ENCODE peak calls at places on chromosomes 11 and 22, in ten cellular contexts. One of them, this sample, is unnamed.
A peak's percentile ranks its signal among the peaks of the same experiment; 100 is the strongest.

GRCh38 chr11:86395061-86395551 is 20.4 kb downstream of the CCDC81 start:
- DNase-seq in AG04450: no peak
- DNase-seq in PC-3: no peak
- DNase-seq in HCT116: no peak
- DNase-seq in endodermal cell: peak; percentile 73
- DNase-seq in CD8-positive, alpha-beta T cell: no peak
- DNase-seq in lower lobe of right lung: no peak
- DNase-seq in esophagus squamous epithelium: no peak
- DNase-seq in RWPE2: no peak
- DNase-seq in MM.1S: no peak
- DNase-seq in this sample: no peak

GRCh38 chr11:72361321-72361720 is 73.0 kb downstream of the CLPB start:
- DNase-seq in AG04450: no peak
- DNase-seq in PC-3: no peak
- DNase-seq in HCT116: no peak
- DNase-seq in endodermal cell: no peak
- DNase-seq in CD8-positive, alpha-beta T cell: no peak
- DNase-seq in lower lobe of right lung: no peak
- DNase-seq in esophagus squamous epithelium: no peak
- DNase-seq in RWPE2: no peak
- DNase-seq in MM.1S: no peak
- DNase-seq in this sample: no peak

GRCh38 chr11:68146010-68146540 is 24.9 kb upstream of the CHKA start:
- DNase-seq in AG04450: no peak
- DNase-seq in PC-3: peak; percentile 77
- DNase-seq in HCT116: no peak
- DNase-seq in endodermal cell: no peak
- DNase-seq in CD8-positive, alpha-beta T cell: no peak
- DNase-seq in lower lobe of right lung: peak; percentile 98
- DNase-seq in esophagus squamous epithelium: no peak
- DNase-seq in RWPE2: peak; percentile 54
- DNase-seq in MM.1S: no peak
- DNase-seq in this sample: no peak

GRCh38 chr11:83140691-83141455 is 16.1 kb upstream of the PCF11 start:
- DNase-seq in AG04450: no peak
- DNase-seq in PC-3: no peak
- DNase-seq in HCT116: no peak
- DNase-seq in endodermal cell: no peak
- DNase-seq in CD8-positive, alpha-beta T cell: no peak
- DNase-seq in lower lobe of right lung: no peak
- DNase-seq in esophagus squamous epithelium: no peak
- DNase-seq in RWPE2: no peak
- DNase-seq in MM.1S: no peak
- DNase-seq in this sample: no peak

GRCh38 chr11:123235117-123235686 is 40.2 kb upstream of the CLMP start:
- DNase-seq in AG04450: no peak
- DNase-seq in PC-3: peak; percentile 50
- DNase-seq in HCT116: peak; percentile 38
- DNase-seq in endodermal cell: peak; percentile 89
- DNase-seq in CD8-positive, alpha-beta T cell: peak; percentile 54
- DNase-seq in lower lobe of right lung: peak; percentile 55
- DNase-seq in esophagus squamous epithelium: no peak
- DNase-seq in RWPE2: no peak
- DNase-seq in MM.1S: no peak
- DNase-seq in this sample: no peak

GRCh38 chr11:6468712-6469495 is 4.8 kb downstream of the TRIM3 start:
- DNase-seq in AG04450: peak; percentile 57
- DNase-seq in PC-3: peak; percentile 31
- DNase-seq in HCT116: peak; percentile 60
- DNase-seq in endodermal cell: peak; percentile 98
- DNase-seq in CD8-positive, alpha-beta T cell: no peak
- DNase-seq in lower lobe of right lung: peak; percentile 84
- DNase-seq in esophagus squamous epithelium: no peak
- DNase-seq in RWPE2: no peak
- DNase-seq in MM.1S: no peak
- DNase-seq in this sample: peak; percentile 92

GRCh38 chr11:22130462-22131053 is 62.3 kb upstream of the ANO5 start:
- DNase-seq in AG04450: no peak
- DNase-seq in PC-3: peak; percentile 2
- DNase-seq in HCT116: no peak
- DNase-seq in endodermal cell: no peak
- DNase-seq in CD8-positive, alpha-beta T cell: no peak
- DNase-seq in lower lobe of right lung: no peak
- DNase-seq in esophagus squamous epithelium: no peak
- DNase-seq in RWPE2: no peak
- DNase-seq in MM.1S: peak; percentile 52
- DNase-seq in this sample: no peak

GRCh38 chr22:43996170-43996980 is 27.7 kb upstream of the PARVB start:
- DNase-seq in AG04450: no peak
- DNase-seq in PC-3: no peak
- DNase-seq in HCT116: no peak
- DNase-seq in endodermal cell: no peak
- DNase-seq in CD8-positive, alpha-beta T cell: peak; percentile 82
- DNase-seq in lower lobe of right lung: peak; percentile 83
- DNase-seq in esophagus squamous epithelium: peak; percentile 26
- DNase-seq in RWPE2: no peak
- DNase-seq in MM.1S: peak; percentile 50
- DNase-seq in this sample: no peak

GRCh38 chr22:27633296-27633871 is 168.2 kb downstream of the MN1 start:
- DNase-seq in AG04450: no peak
- DNase-seq in PC-3: no peak
- DNase-seq in HCT116: no peak
- DNase-seq in endodermal cell: no peak
- DNase-seq in CD8-positive, alpha-beta T cell: no peak
- DNase-seq in lower lobe of right lung: no peak
- DNase-seq in esophagus squamous epithelium: no peak
- DNase-seq in RWPE2: no peak
- DNase-seq in MM.1S: no peak
- DNase-seq in this sample: no peak

GRCh38 chr22:27629908-27630733 is 171.4 kb downstream of the MN1 start:
- DNase-seq in AG04450: no peak
- DNase-seq in PC-3: no peak
- DNase-seq in HCT116: no peak
- DNase-seq in endodermal cell: no peak
- DNase-seq in CD8-positive, alpha-beta T cell: no peak
- DNase-seq in lower lobe of right lung: no peak
- DNase-seq in esophagus squamous epithelium: no peak
- DNase-seq in RWPE2: no peak
- DNase-seq in MM.1S: no peak
- DNase-seq in this sample: no peak

GRCh38 chr22:27630754-27631153 is 170.8 kb downstream of the MN1 start:
- DNase-seq in AG04450: no peak
- DNase-seq in PC-3: no peak
- DNase-seq in HCT116: no peak
- DNase-seq in endodermal cell: peak; percentile 73
- DNase-seq in CD8-positive, alpha-beta T cell: no peak
- DNase-seq in lower lobe of right lung: no peak
- DNase-seq in esophagus squamous epithelium: no peak
- DNase-seq in RWPE2: no peak
- DNase-seq in MM.1S: no peak
- DNase-seq in this sample: no peak

GRCh38 chr22:27632451-27633295 is 168.9 kb downstream of the MN1 start:
- DNase-seq in AG04450: no peak
- DNase-seq in PC-3: no peak
- DNase-seq in HCT116: no peak
- DNase-seq in endodermal cell: no peak
- DNase-seq in CD8-positive, alpha-beta T cell: no peak
- DNase-seq in lower lobe of right lung: no peak
- DNase-seq in esophagus squamous epithelium: no peak
- DNase-seq in RWPE2: no peak
- DNase-seq in MM.1S: no peak
- DNase-seq in this sample: no peak

DNA sequence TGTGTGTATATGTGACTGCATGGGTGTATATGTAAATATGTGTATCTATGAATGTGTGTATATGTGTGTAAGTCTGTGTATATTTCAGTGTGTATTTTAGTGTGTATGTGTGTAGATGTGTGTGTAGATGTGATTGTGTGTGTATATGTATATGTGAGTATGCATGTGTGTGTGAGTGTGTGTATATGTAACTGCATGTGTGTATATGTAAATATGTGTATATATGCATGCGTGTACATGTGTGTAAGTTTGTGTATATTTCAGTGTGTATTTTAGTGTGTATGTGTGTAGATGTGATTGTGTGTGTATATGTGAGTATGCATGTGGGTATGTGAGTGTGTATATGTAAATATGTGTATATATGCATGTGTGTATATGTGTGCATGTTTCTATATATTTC is 169.9 kb downstream of the MN1 start:
- DNase-seq in AG04450: no peak
- DNase-seq in PC-3: no peak
- DNase-seq in HCT116: no peak
- DNase-seq in endodermal cell: no peak
- DNase-seq in CD8-positive, alpha-beta T cell: no peak
- DNase-seq in lower lobe of right lung: no peak
- DNase-seq in esophagus squamous epithelium: no peak
- DNase-seq in RWPE2: no peak
- DNase-seq in MM.1S: no peak
- DNase-seq in this sample: no peak
- TF ChIP-seq CTCF in AG04450: no peak
- TF ChIP-seq CTCF in PC-3: no peak
- TF ChIP-seq CTCF in HCT116: no peak
- TF ChIP-seq CTCF in endodermal cell: no peak
- TF ChIP-seq CTCF in CD8-positive, alpha-beta T cell: no peak
- TF ChIP-seq CTCF in lower lobe of right lung: no peak
- TF ChIP-seq CTCF in esophagus squamous epithelium: no peak
- TF ChIP-seq CTCF in RWPE2: no peak
- TF ChIP-seq CTCF in MM.1S: no peak
- TF ChIP-seq CTCF in this sample: no peak

DNA sequence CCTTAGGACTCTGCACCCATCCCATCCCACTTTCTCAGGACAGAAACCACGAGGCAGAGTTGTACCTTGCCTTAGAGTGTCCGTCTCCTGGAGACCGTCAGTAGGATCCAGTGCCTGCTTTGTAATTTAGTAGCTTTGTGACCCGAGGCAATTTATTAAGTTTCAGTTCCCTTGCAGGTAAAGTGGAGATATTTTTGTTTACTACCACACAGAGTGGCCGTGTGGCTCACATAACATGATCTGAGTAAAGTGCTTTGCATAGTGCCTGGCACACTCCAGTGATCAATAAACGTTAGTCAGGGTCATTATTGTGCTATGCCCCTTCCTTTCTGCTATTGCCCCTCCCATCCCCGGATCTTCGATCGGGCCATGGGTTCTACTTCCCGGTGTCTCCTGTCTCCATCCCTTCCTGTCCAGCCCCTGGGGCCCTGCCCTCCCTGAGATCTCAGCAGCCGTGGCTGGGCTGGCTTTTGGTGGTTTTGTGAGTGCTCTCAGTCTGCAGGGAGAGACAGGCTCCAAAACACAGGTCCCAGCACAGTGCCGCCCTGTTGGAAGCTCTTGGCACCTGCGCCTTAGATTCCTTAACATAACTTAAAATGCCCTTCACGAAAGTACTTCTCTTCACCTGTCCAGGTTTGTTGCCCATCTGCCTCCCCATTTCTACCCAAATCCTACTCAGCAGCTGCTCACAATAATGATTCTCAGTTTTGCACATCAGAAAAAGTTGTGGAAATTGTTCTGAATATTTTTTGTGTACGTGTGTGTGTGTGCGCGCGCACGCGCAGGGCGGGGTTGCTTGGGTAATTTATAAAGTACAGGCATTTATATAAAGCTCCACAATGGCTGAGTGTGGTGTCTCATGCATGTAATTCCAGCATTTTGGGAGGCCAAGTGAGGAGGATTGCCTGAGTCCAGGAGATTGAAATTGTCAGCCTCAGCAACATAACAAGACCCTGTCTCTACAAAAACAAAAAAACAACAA is 753.7 kb downstream of the NTM start:
- DNase-seq in AG04450: no peak
- DNase-seq in PC-3: no peak
- DNase-seq in HCT116: no peak
- DNase-seq in endodermal cell: peak; percentile 64
- DNase-seq in CD8-positive, alpha-beta T cell: no peak
- DNase-seq in lower lobe of right lung: no peak
- DNase-seq in esophagus squamous epithelium: no peak
- DNase-seq in RWPE2: no peak
- DNase-seq in MM.1S: peak; percentile 52
- DNase-seq in this sample: no peak
- H3K27ac ChIP-seq in AG04450: no peak overlapping the region
- H3K27ac ChIP-seq in PC-3: no peak overlapping the region
- H3K27ac ChIP-seq in HCT116: no peak overlapping the region
- H3K27ac ChIP-seq in endodermal cell: no peak overlapping the region
- H3K27ac ChIP-seq in CD8-positive, alpha-beta T cell: no peak overlapping the region
- H3K27ac ChIP-seq in lower lobe of right lung: no peak overlapping the region
- H3K27ac ChIP-seq in esophagus squamous epithelium: no peak overlapping the region
- H3K27ac ChIP-seq in RWPE2: no peak overlapping the region
- H3K27ac ChIP-seq in MM.1S: peak overlapping the region; percentile 16
- H3K27ac ChIP-seq in this sample: no peak overlapping the region

GRCh38 chr11:113314065-113314388 is 356 bp upstream of the TTC12 start:
- DNase-seq in AG04450: no peak
- DNase-seq in PC-3: no peak
- DNase-seq in HCT116: no peak
- DNase-seq in endodermal cell: no peak
- DNase-seq in CD8-positive, alpha-beta T cell: no peak
- DNase-seq in lower lobe of right lung: no peak
- DNase-seq in esophagus squamous epithelium: no peak
- DNase-seq in RWPE2: no peak
- DNase-seq in MM.1S: no peak
- DNase-seq in this sample: no peak
- H3K4me3 ChIP-seq in AG04450: peak overlapping the region; percentile 59
- H3K4me3 ChIP-seq in PC-3: peak overlapping the region; percentile 89
- H3K4me3 ChIP-seq in HCT116: peak overlapping the region; percentile 24
- H3K4me3 ChIP-seq in endodermal cell: peak overlapping the region; percentile 68
- H3K4me3 ChIP-seq in CD8-positive, alpha-beta T cell: peak overlapping the region; percentile 59
- H3K4me3 ChIP-seq in lower lobe of right lung: peak overlapping the region; percentile 90
- H3K4me3 ChIP-seq in esophagus squamous epithelium: peak overlapping the region; percentile 76
- H3K4me3 ChIP-seq in RWPE2: peak overlapping the region; percentile 82
- H3K4me3 ChIP-seq in MM.1S: peak overlapping the region; percentile 29
- H3K4me3 ChIP-seq in this sample: peak overlapping the region; percentile 77

GRCh38 chr11:128942807-128943430 is at the start of gene TP53AIP1:
- DNase-seq in AG04450: no peak
- DNase-seq in PC-3: no peak
- DNase-seq in HCT116: no peak
- DNase-seq in endodermal cell: no peak
- DNase-seq in CD8-positive, alpha-beta T cell: no peak
- DNase-seq in lower lobe of right lung: no peak
- DNase-seq in esophagus squamous epithelium: no peak
- DNase-seq in RWPE2: no peak
- DNase-seq in MM.1S: no peak
- DNase-seq in this sample: no peak

GRCh38 chr11:128946646-128947045 is 4.0 kb upstream of the TP53AIP1 start:
- DNase-seq in AG04450: no peak
- DNase-seq in PC-3: no peak
- DNase-seq in HCT116: no peak
- DNase-seq in endodermal cell: no peak
- DNase-seq in CD8-positive, alpha-beta T cell: no peak
- DNase-seq in lower lobe of right lung: no peak
- DNase-seq in esophagus squamous epithelium: no peak
- DNase-seq in RWPE2: no peak
- DNase-seq in MM.1S: no peak
- DNase-seq in this sample: no peak

GRCh38 chr11:128949791-128950454 is 7.3 kb upstream of the TP53AIP1 start:
- DNase-seq in AG04450: no peak
- DNase-seq in PC-3: no peak
- DNase-seq in HCT116: no peak
- DNase-seq in endodermal cell: no peak
- DNase-seq in CD8-positive, alpha-beta T cell: no peak
- DNase-seq in lower lobe of right lung: no peak
- DNase-seq in esophagus squamous epithelium: no peak
- DNase-seq in RWPE2: no peak
- DNase-seq in MM.1S: no peak
- DNase-seq in this sample: no peak

GRCh38 chr11:128953151-128953550 is 10.5 kb upstream of the TP53AIP1 start:
- DNase-seq in AG04450: no peak
- DNase-seq in PC-3: no peak
- DNase-seq in HCT116: no peak
- DNase-seq in endodermal cell: no peak
- DNase-seq in CD8-positive, alpha-beta T cell: no peak
- DNase-seq in lower lobe of right lung: no peak
- DNase-seq in esophagus squamous epithelium: no peak
- DNase-seq in RWPE2: no peak
- DNase-seq in MM.1S: no peak
- DNase-seq in this sample: no peak

DNA sequence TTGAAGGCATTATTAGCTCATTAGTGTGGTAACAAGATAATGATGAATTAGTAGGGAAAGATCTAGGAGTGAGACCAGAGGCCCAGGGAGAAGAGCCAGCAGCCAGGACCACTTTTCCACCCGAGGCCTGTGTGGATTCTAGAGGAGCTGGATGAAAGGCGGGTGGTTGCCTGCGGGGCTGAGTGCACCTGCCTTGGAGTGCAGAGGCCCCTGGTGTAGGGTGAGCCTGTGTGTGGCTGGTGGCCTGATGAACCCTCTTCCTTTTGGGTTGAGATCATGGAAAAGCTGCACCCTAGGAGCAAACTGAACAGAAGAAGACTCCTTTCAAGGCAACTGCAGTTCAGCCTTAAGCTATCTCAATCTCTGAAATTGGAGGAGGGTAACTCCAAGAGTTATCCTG is 5.9 kb upstream of the TP53AIP1 start:
- DNase-seq in AG04450: no peak
- DNase-seq in PC-3: peak; percentile 16
- DNase-seq in HCT116: no peak
- DNase-seq in endodermal cell: peak; percentile 81
- DNase-seq in CD8-positive, alpha-beta T cell: no peak
- DNase-seq in lower lobe of right lung: no peak
- DNase-seq in esophagus squamous epithelium: no peak
- DNase-seq in RWPE2: no peak
- DNase-seq in MM.1S: peak; percentile 4
- DNase-seq in this sample: no peak
- TF ChIP-seq CTCF in AG04450: peak; percentile 30
- TF ChIP-seq CTCF in PC-3: peak; percentile 37
- TF ChIP-seq CTCF in HCT116: peak; percentile 39
- TF ChIP-seq CTCF in endodermal cell: peak; percentile 81
- TF ChIP-seq CTCF in CD8-positive, alpha-beta T cell: no peak
- TF ChIP-seq CTCF in lower lobe of right lung: no peak
- TF ChIP-seq CTCF in esophagus squamous epithelium: no peak
- TF ChIP-seq CTCF in RWPE2: peak; percentile 42
- TF ChIP-seq CTCF in MM.1S: peak; percentile 11
- TF ChIP-seq CTCF in this sample: no peak

This sample was measured in coronary artery.